ENCODE peak calls at places on chromosomes 6 and 20, in nine cellular contexts. L is GM12878, V is transverse colon, O is K562, H is sigmoid colon, G is endothelial cell of umbilical vein, P is breast epithelium, T is H1, C is HCT116. B is an unnamed sample.

GRCh38 chr20:48157970-48158369 is 372.7 kb upstream of the SULF2 start:
- DNase-seq in L (no peak), V (no peak), O (no peak), H (no peak), G (no peak), P (no peak), T (no peak), C (no peak), B (no peak)

GRCh38 chr6:12381587-12381986 is 91.4 kb downstream of the EDN1 start:
- DNase-seq in L (no peak), V (no peak), O (no peak), H (no peak), G (no peak), P (no peak), T (no peak), C (no peak), B (no peak)

GRCh38 chr6:100260584-100260983 is 204.1 kb downstream of the SIM1 start:
- DNase-seq in L (no peak), V (no peak), O (no peak), H (no peak), G (no peak), P (no peak), T (no peak), C (no peak), B (no peak)

GRCh38 chr6:579339-579738 is 77.6 kb downstream of the HUS1B start:
- DNase-seq in L (no peak), V (no peak), O (peak; percentile 22), H (no peak), G (no peak), P (no peak), T (no peak), C (no peak), B (no peak)

GRCh38 chr20:25247100-25247665 is 702 bp upstream of the PYGB start:
- DNase-seq in L (no peak), V (peak; percentile 79), O (peak; percentile 36), H (peak; percentile 83), G (peak; percentile 77), P (no peak), T (no peak), C (peak; percentile 37), B (no peak)

GRCh38 chr20:44072381-44072780 is 114.6 kb downstream of the JPH2 start:
- DNase-seq in L (no peak), V (no peak), O (no peak), H (no peak), G (no peak), P (no peak), T (no peak), C (no peak), B (no peak)

GRCh38 chr20:17537959-17538358 is 6.8 kb upstream of the BFSP1 start:
- DNase-seq in L (no peak), V (no peak), O (no peak), H (no peak), G (no peak), P (no peak), T (no peak), C (no peak), B (no peak)

GRCh38 chr6:66772785-66773184 is 1065.8 kb upstream of the EYS start:
- DNase-seq in L (no peak), V (no peak), O (no peak), H (no peak), G (no peak), P (no peak), T (no peak), C (no peak), B (no peak)

GRCh38 chr6:42899871-42900270 is 16.0 kb upstream of the PTCRA start:
- DNase-seq in L (no peak), V (no peak), O (no peak), H (no peak), G (peak; percentile 41), P (no peak), T (no peak), C (no peak), B (no peak)

GRCh38 chr6:28005124-28005662 is 48.2 kb downstream of the OR2B6 start:
- DNase-seq in L (no peak), V (no peak), O (no peak), H (no peak), G (no peak), P (no peak), T (no peak), C (no peak), B (no peak)

GRCh38 chr6:1802495-1803395 is 193.0 kb downstream of the FOXC1 start:
- DNase-seq in L (no peak), V (no peak), O (no peak), H (no peak), G (peak; percentile 79), P (no peak), T (no peak), C (no peak), B (no peak)

GRCh38 chr20:44211177-44212039 is 837 bp upstream of the OSER1 start:
- DNase-seq in L (no peak), V (peak; percentile 23), O (no peak), H (peak; percentile 73), G (no peak), P (no peak), T (no peak), C (no peak), B (no peak)

GRCh38 chr20:6583134-6583738 is 184.2 kb upstream of the BMP2 start:
- DNase-seq in L (peak; percentile 25), V (peak; percentile 22), O (no peak), H (peak; percentile 67), G (peak; percentile 78), P (no peak), T (peak; percentile 7), C (no peak), B (peak; percentile 3)

GRCh38 chr6:20202070-20202658 is 10.1 kb downstream of the MBOAT1 start:
- DNase-seq in L (peak; percentile 57), V (no peak), O (peak; percentile 33), H (no peak), G (peak; percentile 5), P (no peak), T (no peak), C (no peak), B (peak; percentile 51)

GRCh38 chr6:134063121-134063965 is 10.9 kb upstream of the SLC2A12 start:
- DNase-seq in L (no peak), V (no peak), O (peak; percentile 48), H (no peak), G (no peak), P (no peak), T (no peak), C (no peak), B (no peak)

GRCh38 chr6:1170793-1171192 is 141.1 kb upstream of the FOXQ1 start:
- DNase-seq in L (no peak), V (no peak), O (peak; percentile 20), H (no peak), G (no peak), P (no peak), T (no peak), C (no peak), B (no peak)

GRCh38 chr6:6703720-6704422 is 115.4 kb downstream of the LY86 start:
- DNase-seq in L (no peak), V (peak; percentile 96), O (no peak), H (peak; percentile 56), G (no peak), P (no peak), T (no peak), C (no peak), B (no peak)

GRCh38 chr20:8434326-8434876 is 302.3 kb downstream of the PLCB1 start:
- DNase-seq in L (no peak), V (no peak), O (no peak), H (no peak), G (no peak), P (no peak), T (no peak), C (no peak), B (peak; percentile 94)

GRCh38 chr6:13767121-13767794 is 47.1 kb downstream of the MCUR1 start:
- DNase-seq in L (no peak), V (peak; percentile 53), O (no peak), H (peak; percentile 89), G (peak; percentile 26), P (no peak), T (no peak), C (no peak), B (no peak)

GRCh38 chr6:152368761-152369624 is 268.2 kb downstream of the SYNE1 start:
- DNase-seq in L (no peak), V (peak; percentile 13), O (no peak), H (peak; percentile 80), G (peak; percentile 33), P (no peak), T (no peak), C (no peak), B (no peak)

GRCh38 chr20:57708694-57709673 is 831 bp downstream of the PMEPA1 start:
- DNase-seq in L (no peak), V (no peak), O (peak; percentile 30), H (peak; percentile 79), G (peak; percentile 38), P (no peak), T (no peak), C (no peak), B (no peak)

GRCh38 chr20:47922280-47922675 is 137.0 kb upstream of the SULF2 start:
- DNase-seq in L (no peak), V (no peak), O (no peak), H (no peak), G (no peak), P (no peak), T (no peak), C (no peak), B (no peak)

GRCh38 chr6:53513519-53513966 is 31.4 kb downstream of the GCLC start:
- DNase-seq in L (no peak), V (no peak), O (no peak), H (no peak), G (no peak), P (no peak), T (no peak), C (no peak), B (no peak)
- TF ChIP-seq POLR2AphosphoS5 in L (no peak), V (no peak), O (no peak), H (no peak), G (no peak), P (no peak), T (no peak), C (no peak), B (no peak)

DNA sequence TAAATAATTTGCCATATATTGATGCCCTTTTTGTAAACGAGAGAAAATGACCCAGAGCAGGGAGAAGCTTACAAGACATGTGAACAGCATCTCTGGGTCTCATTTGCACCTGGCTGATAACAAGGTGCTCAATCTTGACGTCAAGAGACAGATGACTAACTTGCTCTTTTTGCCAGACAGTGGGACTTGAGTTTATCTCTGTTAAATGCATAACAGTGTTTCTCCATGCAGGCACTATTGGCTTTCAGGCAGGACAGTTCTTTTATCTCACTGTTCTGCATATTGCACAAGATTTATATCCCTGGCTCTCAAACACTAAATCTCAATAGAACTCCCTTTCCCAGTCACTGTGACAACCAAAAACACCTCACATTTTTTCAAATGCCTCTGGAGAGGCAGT is 56.4 kb downstream of the RFX6 start:
- DNase-seq in L (no peak), V (no peak), O (no peak), H (no peak), G (no peak), P (no peak), T (no peak), C (no peak), B (no peak)
- TF ChIP-seq POLR2AphosphoS5 in L (no peak), V (no peak), O (no peak), H (no peak), G (no peak), P (no peak), T (no peak), C (no peak), B (no peak)

GRCh38 chr6:140828833-140829232 is 1303.9 kb upstream of the GJE1 start:
- DNase-seq in L (no peak), V (no peak), O (no peak), H (no peak), G (no peak), P (no peak), T (no peak), C (no peak), B (no peak)
- TF ChIP-seq POLR2AphosphoS5 in L (no peak), V (no peak), O (no peak), H (no peak), G (no peak), P (no peak), T (no peak), C (no peak), B (no peak)

GRCh38 chr6:130775421-130776012 is 51.7 kb upstream of the SMLR1 start:
- DNase-seq in L (no peak), V (no peak), O (no peak), H (no peak), G (no peak), P (no peak), T (no peak), C (no peak), B (no peak)
- TF ChIP-seq POLR2AphosphoS5 in L (no peak), V (no peak), O (no peak), H (no peak), G (no peak), P (no peak), T (no peak), C (no peak), B (no peak)